ENCODE peak calls at places on chromosomes 3 and 15, in six cellular contexts. A is OCI-LY7; I is colonic mucosa; G is NB4; Y is uterus; J is CD4-positive, alpha-beta T cell. P is an unnamed sample.

GRCh38 chr15:31197497-31198414 is 96.2 kb upstream of the TRPM1 start:
- DNase-seq in Y (no peak), G (peak), I (no peak), J (peak), A (peak), P (peak)

GRCh38 chr15:101313041-101313761 is 18.2 kb upstream of the SNRPA1 start:
- DNase-seq in I (no peak), J (no peak), Y (peak), A (no peak), G (no peak), P (no peak)

GRCh38 chr3:178835033-178835432 is 236.6 kb downstream of the ZMAT3 start:
- DNase-seq in Y (no peak), J (no peak), A (no peak), I (no peak), G (no peak), P (no peak)

GRCh38 chr3:40249168-40249567 is 60.3 kb upstream of the EIF1B start:
- DNase-seq in A (no peak), J (no peak), G (no peak), I (no peak), Y (no peak), P (no peak)

GRCh38 chr3:100968908-100969556 is 24.2 kb downstream of the ABI3BP start:
- DNase-seq in Y (no peak), A (no peak), G (no peak), J (no peak), I (no peak), P (no peak)

GRCh38 chr3:46700772-46701171 is 420 bp upstream of the TMIE start:
- DNase-seq in G (no peak), I (no peak), A (no peak), J (no peak), Y (peak), P (no peak)

GRCh38 chr15:62896380-62896866 is 146.1 kb upstream of the TPM1 start:
- DNase-seq in I (no peak), A (no peak), G (no peak), J (no peak), Y (no peak), P (no peak)

GRCh38 chr3:128369106-128369708 is 97.5 kb downstream of the DNAJB8 start:
- DNase-seq in I (no peak), G (no peak), A (no peak), J (no peak), Y (no peak), P (no peak)

GRCh38 chr15:67196672-67197363 is 57.6 kb downstream of the AAGAB start:
- DNase-seq in J (no peak), Y (peak), A (no peak), I (no peak), G (no peak), P (no peak)

GRCh38 chr3:154486949-154487348 is 57.0 kb upstream of the GPR149 start:
- DNase-seq in Y (no peak), J (no peak), I (no peak), G (no peak), A (no peak), P (no peak)

GRCh38 chr15:60077581-60078359 is 73.7 kb downstream of the FOXB1 start:
- DNase-seq in A (no peak), Y (no peak), G (no peak), J (no peak), I (no peak), P (no peak)

GRCh38 chr15:46126581-46126980 is 491.8 kb downstream of the SQOR start:
- DNase-seq in J (no peak), Y (no peak), A (no peak), I (no peak), G (no peak), P (no peak)

GRCh38 chr3:17935217-17935616 is 192.8 kb upstream of the TBC1D5 start:
- DNase-seq in G (no peak), I (no peak), A (no peak), J (no peak), Y (no peak), P (no peak)
- TF ChIP-seq CTCF in G (no peak), I (no peak), A (no peak), J (no peak), Y (no peak), P (no peak)

DNA sequence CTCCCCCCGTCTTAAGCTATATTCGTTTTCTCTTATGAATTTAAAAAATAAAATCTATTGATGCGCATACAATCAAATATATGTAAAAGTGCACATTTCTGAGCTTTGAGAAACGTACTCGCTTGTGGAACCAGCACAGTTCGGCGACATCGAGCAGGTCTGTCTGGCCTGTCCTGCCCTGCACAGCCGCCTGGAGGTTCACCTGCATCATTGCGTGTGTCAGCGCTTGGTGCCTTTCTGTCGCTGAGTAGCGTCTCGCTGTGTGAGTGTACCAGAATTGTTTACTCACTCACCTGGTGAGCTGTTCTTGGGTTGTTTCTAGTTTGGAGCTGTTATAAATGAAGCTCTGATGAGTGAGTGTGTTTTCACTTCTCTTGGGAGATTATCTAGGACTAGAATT is 104.0 kb downstream of the VGLL4 start:
- DNase-seq in J (no peak), A (no peak), G (no peak), Y (no peak), I (no peak), P (no peak)
- TF ChIP-seq CTCF in J (no peak), A (no peak), G (no peak), Y (no peak), I (no peak), P (no peak)

DNA sequence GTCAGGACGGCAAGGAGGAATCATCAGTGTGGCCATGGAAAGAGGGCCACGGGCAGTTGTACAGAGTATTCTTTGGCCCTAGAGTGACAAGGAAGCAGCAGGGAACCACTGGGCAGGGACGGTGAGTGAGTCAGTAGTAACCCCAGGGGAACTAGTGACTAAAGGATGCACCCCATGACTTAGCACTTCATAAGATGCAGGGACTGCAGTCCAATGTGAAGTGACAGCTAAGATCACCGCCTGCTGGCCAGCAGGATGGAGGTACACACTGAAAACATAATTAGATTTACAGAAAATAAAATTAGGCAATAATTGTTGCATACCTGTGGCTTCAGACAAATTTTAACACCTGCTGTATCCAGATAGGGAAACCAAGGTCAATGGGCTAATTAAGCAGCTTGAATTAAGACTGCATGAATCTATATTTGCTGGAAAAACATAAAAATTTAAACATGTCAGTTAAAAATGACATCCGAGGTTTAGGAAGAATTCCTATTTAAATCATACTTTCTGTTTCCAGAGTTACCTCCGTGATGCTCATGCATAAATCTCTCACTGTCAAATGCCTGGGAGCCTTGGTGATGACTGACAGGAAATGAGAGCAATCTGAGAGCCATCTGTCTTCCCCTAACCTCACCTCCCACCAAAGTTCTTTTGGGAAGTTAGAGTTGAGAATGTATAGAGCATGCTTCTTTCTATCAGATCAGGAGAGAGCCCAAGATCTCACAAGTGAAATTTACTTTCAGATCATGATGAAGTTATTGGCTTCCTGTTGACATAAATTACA is 56.5 kb downstream of the DCLK3 start:
- DNase-seq in A (peak), J (no peak), I (no peak), G (peak), Y (no peak), P (no peak)
- TF ChIP-seq CTCF in A (peak), J (no peak), I (no peak), G (peak), Y (no peak), P (peak)

GRCh38 chr3:30893678-30894325 is 659 bp downstream of the GADL1 start:
- DNase-seq in J (no peak), Y (no peak), I (no peak), A (no peak), G (no peak), P (no peak)

GRCh38 chr3:30895329-30895728 is 868 bp upstream of the GADL1 start:
- DNase-seq in G (no peak), J (no peak), I (no peak), A (no peak), Y (no peak), P (no peak)

GRCh38 chr3:30890907-30891306 is 3.6 kb downstream of the GADL1 start:
- DNase-seq in J (no peak), A (no peak), G (no peak), Y (no peak), I (no peak), P (no peak)

GRCh38 chr3:30894521-30895289 is at the start of gene GADL1:
- DNase-seq in Y (peak), A (no peak), G (peak), J (peak), I (no peak), P (peak)
- TF ChIP-seq CTCF in Y (no peak), A (no peak), G (peak), J (no peak), I (no peak), P (no peak)

DNA sequence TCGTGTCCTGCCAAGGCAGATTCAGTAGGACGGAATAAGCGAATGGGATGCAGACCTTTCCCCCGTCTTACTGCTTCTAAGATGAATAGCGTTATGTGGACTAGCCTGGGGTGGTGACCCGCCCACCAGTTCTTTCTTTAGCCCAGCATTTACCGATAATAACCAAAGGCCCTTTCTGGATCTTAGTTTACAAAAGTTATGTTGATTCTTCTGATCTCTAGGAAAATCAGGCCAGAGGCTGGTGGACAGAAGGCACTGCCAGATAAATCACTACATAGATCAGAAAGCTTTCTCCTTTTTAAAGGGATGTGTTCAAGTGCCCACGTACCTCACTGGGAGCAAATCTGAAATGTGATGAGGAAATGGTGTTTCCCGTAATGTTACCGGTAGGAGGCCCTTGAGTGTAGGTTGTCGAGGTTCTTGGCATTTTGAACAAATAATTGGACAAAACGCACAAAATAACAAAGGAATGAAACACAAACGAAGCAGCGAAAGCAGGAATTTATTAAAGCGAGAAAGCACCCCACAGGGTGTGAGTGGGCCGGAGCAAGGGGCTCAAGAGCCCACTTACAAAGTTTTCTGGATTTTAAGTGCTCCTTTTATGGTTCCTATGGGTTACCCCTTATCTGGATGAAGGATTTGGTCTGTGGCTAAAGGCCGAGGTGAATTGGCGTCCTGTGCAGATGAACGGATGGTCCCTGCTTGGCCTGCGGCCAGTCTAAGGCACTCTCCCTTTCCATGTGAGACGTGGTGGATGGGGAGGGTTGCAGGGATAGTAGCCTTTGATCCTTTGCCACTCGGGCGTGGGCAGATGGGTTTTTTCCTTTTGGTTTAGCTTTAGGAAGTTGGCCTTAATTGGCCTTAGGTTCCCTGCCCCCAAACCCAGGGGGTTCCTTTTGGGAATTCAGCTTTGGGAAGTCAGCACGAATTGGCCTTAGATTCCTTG is 977 bp downstream of the SNX1 start:
- DNase-seq in Y (no peak), A (peak), J (no peak), I (peak), G (peak), P (no peak)
- TF ChIP-seq CTCF in Y (no peak), A (peak), J (no peak), I (no peak), G (no peak), P (no peak)

GRCh38 chr15:90869601-90870353 is 1.4 kb downstream of the FURIN start:
- DNase-seq in Y (peak), I (peak), G (peak), A (peak), J (peak), P (no peak)
- TF ChIP-seq CTCF in Y (no peak), I (no peak), G (no peak), A (no peak), J (no peak), P (no peak)

P was measured in GM13977.